ENCODE peak calls at places on chromosomes 12 and 14, in seven cellular contexts. Q is glutamatergic neuron, E is epithelial cell of esophagus, W is mesothelial cell of epicardium, P is gastrocnemius medialis, X is neural progenitor cell, I is cardiac muscle cell. Z is an unnamed sample.
A peak's percentile ranks its signal among the peaks of the same experiment; 100 is the strongest.

GRCh38 chr14:77041837-77042557 is 13.5 kb upstream of the IRF2BPL start:
- DNase-seq in Q (no peak), E (peak; percentile 84), W (no peak), P (peak; percentile 89), X (no peak), I (peak; percentile 96), Z (no peak)

GRCh38 chr12:13661005-13661887 is 320.2 kb downstream of the GRIN2B start:
- DNase-seq in Q (peak; percentile 56), E (peak; percentile 55), W (no peak), P (peak; percentile 11), X (peak; percentile 79), I (peak; percentile 67), Z (peak; percentile 58)

GRCh38 chr12:91729543-91729942 is 416.1 kb downstream of the BTG1 start:
- DNase-seq in Q (no peak), E (no peak), W (no peak), P (no peak), X (no peak), I (no peak), Z (no peak)

GRCh38 chr12:120970310-120970709 is 8.0 kb upstream of the HNF1A start:
- DNase-seq in Q (no peak), E (no peak), W (no peak), P (no peak), X (no peak), I (no peak), Z (no peak)

GRCh38 chr14:100616854-100617714 is 29.9 kb upstream of the BEGAIN start:
- DNase-seq in Q (no peak), E (no peak), W (no peak), P (no peak), X (no peak), I (peak; percentile 32), Z (no peak)

GRCh38 chr14:73718742-73719251 is 4.6 kb upstream of the PNMA1 start:
- DNase-seq in Q (peak; percentile 90), E (no peak), W (no peak), P (no peak), X (peak; percentile 86), I (no peak), Z (no peak)

GRCh38 chr12:106120578-106121105 is 18.1 kb downstream of the NUAK1 start:
- DNase-seq in Q (no peak), E (no peak), W (no peak), P (peak; percentile 59), X (no peak), I (no peak), Z (no peak)

GRCh38 chr12:40697566-40698257 is 5.5 kb downstream of the CNTN1 start:
- DNase-seq in Q (no peak), E (peak; percentile 93), W (no peak), P (no peak), X (no peak), I (no peak), Z (no peak)

GRCh38 chr12:131091976-131092691 is 138.4 kb downstream of the ADGRD1 start:
- DNase-seq in Q (peak; percentile 10), E (no peak), W (peak; percentile 13), P (no peak), X (no peak), I (no peak), Z (no peak)

GRCh38 chr14:33774866-33775519 is 175.9 kb downstream of the EGLN3 start:
- DNase-seq in Q (no peak), E (no peak), W (no peak), P (no peak), X (no peak), I (no peak), Z (no peak)

GRCh38 chr14:55581011-55581806 is 1.2 kb downstream of the KTN1 start:
- DNase-seq in Q (peak; percentile 51), E (peak; percentile 34), W (no peak), P (peak; percentile 57), X (no peak), I (peak; percentile 48), Z (peak; percentile 46)

GRCh38 chr12:105431537-105431936 is 101.0 kb downstream of the C12orf75 start:
- DNase-seq in Q (no peak), E (no peak), W (no peak), P (no peak), X (no peak), I (no peak), Z (no peak)

GRCh38 chr12:12835378-12836145 is 22.4 kb downstream of the DDX47 start:
- DNase-seq in Q (no peak), E (peak; percentile 98), W (no peak), P (no peak), X (no peak), I (no peak), Z (no peak)

GRCh38 chr12:27178723-27179398 is 65.2 kb upstream of the STK38L start:
- DNase-seq in Q (no peak), E (no peak), W (no peak), P (no peak), X (no peak), I (peak; percentile 48), Z (no peak)

GRCh38 chr12:26976687-26977086 is 37.5 kb downstream of the TM7SF3 start:
- DNase-seq in Q (no peak), E (peak; percentile 70), W (no peak), P (no peak), X (no peak), I (no peak), Z (no peak)

GRCh38 chr12:75877588-75878381 is 153.8 kb downstream of the PHLDA1 start:
- DNase-seq in Q (no peak), E (peak; percentile 19), W (no peak), P (no peak), X (no peak), I (peak; percentile 60), Z (no peak)

GRCh38 chr12:57096748-57097553 is 8.0 kb downstream of the NAB2 start:
- DNase-seq in Q (no peak), E (no peak), W (no peak), P (no peak), X (no peak), I (no peak), Z (no peak)

GRCh38 chr12:54215990-54216579 is 27.3 kb upstream of the SMUG1 start:
- DNase-seq in Q (no peak), E (no peak), W (no peak), P (no peak), X (no peak), I (no peak), Z (no peak)

GRCh38 chr14:58882577-58883018 is 244.8 kb downstream of the DACT1 start:
- DNase-seq in Q (no peak), E (no peak), W (no peak), P (no peak), X (no peak), I (peak; percentile 84), Z (no peak)

GRCh38 chr12:62841841-62842240 is 93.1 kb downstream of the PPM1H start:
- DNase-seq in Q (no peak), E (no peak), W (no peak), P (no peak), X (no peak), I (no peak), Z (no peak)

GRCh38 chr12:125610971-125611370 is 545.7 kb downstream of the AACS start:
- DNase-seq in Q (no peak), E (no peak), W (no peak), P (no peak), X (no peak), I (no peak), Z (no peak)

DNA sequence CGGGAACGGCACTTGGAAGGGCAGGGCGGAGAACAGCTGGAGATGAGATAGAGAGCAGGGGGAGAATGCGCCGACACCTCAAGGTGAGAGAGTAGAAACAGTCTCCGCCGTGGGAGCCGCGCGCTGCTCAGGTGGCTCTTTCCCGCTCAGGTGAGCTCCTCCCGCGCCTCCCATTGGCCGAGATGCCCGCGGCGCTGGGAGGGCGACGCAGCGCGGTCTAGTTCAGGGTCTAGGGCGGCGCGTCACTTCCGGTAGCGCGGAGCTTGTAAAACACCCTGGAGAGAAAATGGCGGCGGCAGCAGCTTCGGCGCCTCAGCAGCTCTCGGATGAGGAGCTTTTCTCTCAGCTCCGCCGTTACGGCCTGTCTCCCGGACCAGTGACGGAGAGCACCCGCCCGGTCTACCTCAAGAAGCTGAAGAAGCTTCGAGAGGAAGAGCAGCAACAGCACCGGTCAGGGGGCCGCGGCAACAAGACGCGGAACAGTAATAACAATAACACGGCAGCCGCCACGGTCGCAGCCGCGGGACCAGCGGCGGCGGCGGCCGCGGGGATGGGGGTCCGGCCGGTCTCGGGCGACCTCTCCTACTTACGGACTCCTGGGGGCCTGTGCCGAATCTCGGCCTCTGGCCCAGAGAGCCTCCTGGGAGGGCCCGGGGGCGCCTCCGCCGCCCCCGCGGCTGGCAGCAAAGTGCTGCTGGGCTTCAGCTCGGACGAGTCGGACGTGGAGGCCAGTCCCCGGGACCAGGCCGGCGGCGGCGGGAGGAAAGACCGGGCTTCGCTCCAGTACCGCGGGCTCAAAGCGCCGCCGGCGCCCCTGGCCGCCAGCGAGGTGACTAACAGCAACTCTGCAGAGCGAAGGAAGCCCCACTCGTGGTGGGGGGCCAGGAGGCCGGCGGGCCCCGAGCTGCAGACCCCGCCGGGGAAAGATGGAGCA is at the start of gene LEMD3:
- DNase-seq in Q (peak; percentile 91), E (peak; percentile 99), W (peak; percentile 88), P (peak; percentile 89), X (peak; percentile 78), I (peak; percentile 91), Z (peak; percentile 80)
- TF ChIP-seq CTCF in Q (no peak), E (no peak), W (no peak), P (no peak), X (peak; percentile 9), I (no peak), Z (no peak)

GRCh38 chr14:29710015-29710414 is 217.6 kb downstream of the PRKD1 start:
- DNase-seq in Q (no peak), E (no peak), W (no peak), P (no peak), X (peak; percentile 19), I (peak; percentile 34), Z (no peak)
- TF ChIP-seq CTCF in Q (no peak), E (no peak), W (no peak), P (no peak), X (peak; percentile 48), I (peak; percentile 32), Z (no peak)

DNA sequence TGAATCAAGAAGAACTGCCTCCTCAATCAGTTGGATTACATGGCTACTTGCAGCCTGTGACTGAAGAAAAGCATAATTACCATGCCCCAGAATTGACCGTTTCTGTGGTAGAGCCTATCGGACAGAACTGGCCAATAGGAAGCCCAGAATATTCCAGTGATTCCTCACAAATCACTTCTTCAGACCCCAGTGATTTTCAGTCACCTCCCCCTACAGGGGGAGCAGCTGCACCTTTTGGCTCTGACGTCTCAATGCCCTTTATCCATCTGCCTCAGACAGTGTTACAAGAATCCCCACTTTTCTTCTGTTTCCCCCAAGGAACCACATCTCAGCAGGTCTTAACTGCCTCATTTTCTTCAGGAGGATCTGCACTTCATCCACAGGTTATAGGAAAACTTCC is 80.8 kb downstream of the RAD52 start:
- DNase-seq in Q (no peak), E (no peak), W (no peak), P (no peak), X (peak; percentile 32), I (no peak), Z (no peak)
- TF ChIP-seq CTCF in Q (peak; percentile 24), E (no peak), W (no peak), P (no peak), X (peak; percentile 47), I (peak; percentile 18), Z (no peak)

DNA sequence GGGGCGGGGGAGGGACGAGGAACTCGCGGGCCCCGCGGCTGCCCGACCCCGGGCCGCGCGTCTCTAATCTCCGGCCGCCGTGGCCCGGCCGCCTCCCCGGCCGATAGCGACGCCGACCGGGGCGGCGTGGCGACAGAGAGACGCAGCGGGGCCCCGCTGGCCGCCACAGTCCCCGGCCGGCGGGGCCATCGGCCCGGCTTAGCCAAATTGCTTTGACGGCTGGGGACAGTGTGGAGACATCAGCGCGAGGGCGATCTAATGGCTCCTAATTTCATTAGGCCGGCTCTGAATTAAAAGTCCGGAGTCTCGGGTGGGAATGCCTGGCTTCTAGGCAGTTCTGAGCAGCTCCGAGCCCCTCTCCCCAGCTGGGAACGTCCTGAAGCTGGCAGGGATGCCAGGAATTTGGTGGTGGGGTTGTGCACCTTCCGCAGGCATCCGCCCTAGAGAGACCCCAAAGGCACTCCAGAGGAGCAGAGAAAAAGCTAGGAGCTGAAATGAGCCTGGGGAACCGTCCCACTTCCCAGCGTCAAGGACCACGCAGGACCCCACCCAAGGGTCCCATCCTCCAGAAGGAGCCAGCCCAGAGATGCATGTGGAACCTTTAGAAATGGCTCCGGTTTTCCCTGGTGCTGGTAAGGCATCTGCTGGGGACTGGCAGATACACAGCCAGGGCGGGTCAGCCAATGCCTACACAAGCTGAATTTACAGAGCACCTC is 9.6 kb downstream of the TBX5 start:
- DNase-seq in Q (no peak), E (no peak), W (no peak), P (no peak), X (peak; percentile 84), I (no peak), Z (no peak)
- TF ChIP-seq CTCF in Q (no peak), E (no peak), W (no peak), P (no peak), X (no peak), I (no peak), Z (no peak)

Z was measured in endothelial cell.